ENCODE peak calls at places on chromosomes 11 and 22, in five cellular contexts. Y, F, G, X and D are unnamed samples.

GRCh38 chr11:62398011-62398994 is 20.5 kb upstream of the SCGB1A1 start:
- DNase-seq in Y (peak), F (no peak), G (peak), X (peak), D (peak)

GRCh38 chr22:23067023-23067650 is 3.2 kb upstream of the GNAZ start:
- DNase-seq in Y (no peak), F (no peak), G (no peak), X (no peak), D (no peak)

GRCh38 chr11:96086111-96086510 is 162.2 kb upstream of the MTMR2 start:
- DNase-seq in Y (no peak), F (no peak), G (no peak), X (no peak), D (no peak)

GRCh38 chr11:14454861-14455632 is 44.6 kb downstream of the COPB1 start:
- DNase-seq in Y (peak), F (no peak), G (peak), X (no peak), D (peak)

GRCh38 chr11:6251120-6251733 is 8.4 kb upstream of the CCKBR start:
- DNase-seq in Y (peak), F (no peak), G (peak), X (peak), D (peak)

GRCh38 chr11:14340721-14341120 is 18.3 kb downstream of the RRAS2 start:
- DNase-seq in Y (no peak), F (no peak), G (no peak), X (no peak), D (no peak)

GRCh38 chr11:64294665-64295289 is 3.7 kb downstream of the KCNK4 start:
- DNase-seq in Y (no peak), F (no peak), G (peak), X (peak), D (no peak)

GRCh38 chr11:86570020-86570419 is 102.4 kb downstream of the ME3 start:
- DNase-seq in Y (peak), F (no peak), G (no peak), X (peak), D (no peak)

GRCh38 chr11:64146036-64146943 is 19.6 kb downstream of the MACROD1 start:
- DNase-seq in Y (peak), F (no peak), G (peak), X (no peak), D (peak)

GRCh38 chr22:17984114-17984513 is 40.2 kb downstream of the MICAL3 start:
- DNase-seq in Y (no peak), F (no peak), G (no peak), X (no peak), D (no peak)

GRCh38 chr11:86938203-86938899 is 16.8 kb downstream of the FZD4 start:
- DNase-seq in Y (no peak), F (no peak), G (no peak), X (no peak), D (no peak)

GRCh38 chr11:118007040-118007439 is 20.8 kb downstream of the IL10RA start:
- DNase-seq in Y (no peak), F (no peak), G (no peak), X (no peak), D (no peak)

GRCh38 chr22:31055322-31056159 is 25.6 kb upstream of the SMTN start:
- DNase-seq in Y (peak), F (peak), G (peak), X (peak), D (peak)

GRCh38 chr11:57274904-57275498 is 38.0 kb upstream of the APLNR start:
- DNase-seq in Y (peak), F (no peak), G (no peak), X (peak), D (peak)

GRCh38 chr11:72769680-72770079 is 17.5 kb upstream of the ARAP1 start:
- DNase-seq in Y (peak), F (no peak), G (no peak), X (peak), D (no peak)

GRCh38 chr11:86497836-86498235 is 123.1 kb downstream of the CCDC81 start:
- DNase-seq in Y (no peak), F (no peak), G (no peak), X (no peak), D (no peak)

GRCh38 chr11:1488575-1489180 is 2.1 kb upstream of the MOB2 start:
- DNase-seq in Y (no peak), F (no peak), G (no peak), X (no peak), D (no peak)

GRCh38 chr11:88208742-88209141 is 33.5 kb upstream of the RAB38 start:
- DNase-seq in Y (no peak), F (no peak), G (no peak), X (no peak), D (peak)

GRCh38 chr11:112012877-112013276 is 12.3 kb upstream of the DLAT start:
- DNase-seq in Y (peak), F (no peak), G (peak), X (peak), D (peak)

GRCh38 chr11:47442514-47442913 is 6.4 kb downstream of the RAPSN start:
- DNase-seq in Y (no peak), F (no peak), G (no peak), X (no peak), D (no peak)

GRCh38 chr11:37689951-37690350 is 1091.9 kb upstream of the RAG2 start:
- DNase-seq in Y (no peak), F (no peak), G (no peak), X (peak), D (peak)

GRCh38 chr22:25382762-25383161 is 163.3 kb downstream of the CRYBB2 start:
- DNase-seq in Y (no peak), F (no peak), G (no peak), X (no peak), D (no peak)

GRCh38 chr11:110524227-110524626 is 94.5 kb downstream of the FDX1 start:
- DNase-seq in Y (peak), F (no peak), G (peak), X (peak), D (peak)

GRCh38 chr11:132943325-132943736 is 589.0 kb downstream of the OPCML start:
- DNase-seq in Y (no peak), F (no peak), G (peak), X (peak), D (peak)

GRCh38 chr11:1305063-1305495 is 4.4 kb downstream of the TOLLIP start:
- DNase-seq in Y (no peak), F (no peak), G (no peak), X (no peak), D (no peak)

GRCh38 chr11:10727259-10727851 is 23.7 kb upstream of the CTR9 start:
- DNase-seq in Y (peak), F (no peak), G (peak), X (peak), D (no peak)

GRCh38 chr22:36853407-36854099 is 7.3 kb upstream of the NCF4 start:
- DNase-seq in Y (peak), F (no peak), G (peak), X (peak), D (peak)

GRCh38 chr11:132607575-132607974 is 924.7 kb downstream of the OPCML start:
- DNase-seq in Y (no peak), F (no peak), G (no peak), X (no peak), D (no peak)

GRCh38 chr11:20088368-20089260 is 71.7 kb downstream of the DBX1 start:
- DNase-seq in Y (peak), F (no peak), G (peak), X (peak), D (peak)

GRCh38 chr11:46272816-46273427 is 4.5 kb upstream of the CREB3L1 start:
- DNase-seq in Y (peak), F (no peak), G (peak), X (peak), D (peak)

GRCh38 chr11:111447931-111448330 is 64.3 kb downstream of the BTG4 start:
- DNase-seq in Y (no peak), F (no peak), G (no peak), X (no peak), D (no peak)

GRCh38 chr22:24117942-24118341 is 63.3 kb upstream of the SUSD2 start:
- DNase-seq in Y (no peak), F (no peak), G (no peak), X (no peak), D (no peak)
- TF ChIP-seq CTCF in Y (no peak), F (no peak), G (peak), X (no peak), D (peak)

GRCh38 chr22:46129390-46130041 is 20.8 kb upstream of the PPARA start:
- DNase-seq in Y (no peak), F (no peak), G (no peak), X (no peak), D (no peak)
- H3K4me3 ChIP-seq in Y (no peak), F (no peak), G (no peak), X (no peak), D (no peak)

GRCh38 chr11:69567951-69568808 is 72.8 kb upstream of the CCND1 start:
- DNase-seq in Y (peak), F (no peak), G (peak), X (peak), D (no peak)
- TF ChIP-seq CTCF in Y (no peak), F (no peak), G (no peak), X (no peak), D (no peak)

DNA sequence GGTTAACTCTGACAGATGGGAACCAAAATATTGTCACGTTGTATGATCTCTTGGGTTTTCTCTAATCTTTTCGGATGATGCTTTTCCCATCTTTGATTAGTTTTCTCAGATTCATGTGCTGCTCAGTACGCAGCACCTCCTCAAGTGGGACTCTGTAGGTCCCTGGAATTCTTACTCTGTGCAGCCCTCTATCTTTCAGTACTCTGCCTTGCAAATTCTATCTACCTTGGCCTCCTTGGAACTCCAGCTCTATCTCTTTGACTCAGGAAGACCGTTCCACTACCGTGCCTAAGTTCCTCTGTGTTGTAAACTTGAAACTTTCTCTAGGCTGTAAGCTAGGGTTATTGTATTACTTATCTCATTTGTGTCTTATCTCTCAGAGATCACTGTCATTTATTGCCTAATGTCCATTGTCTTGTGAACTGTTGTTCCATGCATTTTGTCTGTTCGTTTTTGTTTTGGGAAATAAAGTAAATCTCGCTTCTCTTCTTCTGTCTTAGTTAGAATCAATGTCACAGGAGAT is 20.1 kb upstream of the CHORDC1 start:
- DNase-seq in Y (no peak), F (no peak), G (no peak), X (no peak), D (no peak)
- H3K4me3 ChIP-seq in Y (no peak), F (no peak), G (no peak), X (no peak), D (no peak)

GRCh38 chr11:18145025-18145424 is 12.7 kb downstream of the MRGPRX3 start:
- DNase-seq in Y (no peak), F (no peak), G (no peak), X (no peak), D (peak)
- TF ChIP-seq CTCF in Y (no peak), F (no peak), G (peak), X (peak), D (peak)